ENCODE peak calls at places on chromosomes 3 and 15, in seven cellular contexts. One of them, this sample, is unnamed.

GRCh38 chr3:62119139-62119538 is 254.2 kb downstream of the FEZF2 start:
- DNase-seq in OCI-LY7: no peak
- DNase-seq in Caco-2: no peak
- DNase-seq in AG09309: no peak
- DNase-seq in left ventricle myocardium inferior: no peak
- DNase-seq in adrenal gland: no peak
- DNase-seq in endothelial cell of umbilical vein: no peak
- DNase-seq in this sample: no peak

GRCh38 chr3:159669024-159669476 is 319.6 kb upstream of the IL12A start:
- DNase-seq in OCI-LY7: no peak
- DNase-seq in Caco-2: peak
- DNase-seq in AG09309: peak
- DNase-seq in left ventricle myocardium inferior: no peak
- DNase-seq in adrenal gland: no peak
- DNase-seq in endothelial cell of umbilical vein: peak
- DNase-seq in this sample: no peak

GRCh38 chr15:51751687-51752683 is 588 bp downstream of the TMOD2 start:
- DNase-seq in OCI-LY7: no peak
- DNase-seq in Caco-2: peak
- DNase-seq in AG09309: no peak
- DNase-seq in left ventricle myocardium inferior: peak
- DNase-seq in adrenal gland: peak
- DNase-seq in endothelial cell of umbilical vein: peak
- DNase-seq in this sample: peak

GRCh38 chr15:101810451-101810850 is 1.6 kb upstream of the OR4F15 start:
- DNase-seq in OCI-LY7: no peak
- DNase-seq in Caco-2: no peak
- DNase-seq in AG09309: no peak
- DNase-seq in left ventricle myocardium inferior: no peak
- DNase-seq in adrenal gland: no peak
- DNase-seq in endothelial cell of umbilical vein: no peak
- DNase-seq in this sample: no peak

GRCh38 chr3:14248477-14248848 is 69.8 kb downstream of the LSM3 start:
- DNase-seq in OCI-LY7: no peak
- DNase-seq in Caco-2: no peak
- DNase-seq in AG09309: no peak
- DNase-seq in left ventricle myocardium inferior: no peak
- DNase-seq in adrenal gland: no peak
- DNase-seq in endothelial cell of umbilical vein: no peak
- DNase-seq in this sample: no peak

GRCh38 chr15:93428135-93428534 is 339.1 kb upstream of the RGMA start:
- DNase-seq in OCI-LY7: no peak
- DNase-seq in Caco-2: no peak
- DNase-seq in AG09309: no peak
- DNase-seq in left ventricle myocardium inferior: no peak
- DNase-seq in adrenal gland: no peak
- DNase-seq in endothelial cell of umbilical vein: no peak
- DNase-seq in this sample: peak

GRCh38 chr3:124063168-124063909 is 71.4 kb upstream of the ROPN1 start:
- DNase-seq in OCI-LY7: no peak
- DNase-seq in Caco-2: no peak
- DNase-seq in AG09309: no peak
- DNase-seq in left ventricle myocardium inferior: no peak
- DNase-seq in adrenal gland: peak
- DNase-seq in endothelial cell of umbilical vein: peak
- DNase-seq in this sample: no peak

GRCh38 chr3:145798005-145798404 is 363.0 kb downstream of the PLOD2 start:
- DNase-seq in OCI-LY7: no peak
- DNase-seq in Caco-2: no peak
- DNase-seq in AG09309: no peak
- DNase-seq in left ventricle myocardium inferior: no peak
- DNase-seq in adrenal gland: no peak
- DNase-seq in endothelial cell of umbilical vein: no peak
- DNase-seq in this sample: no peak

GRCh38 chr3:127264794-127265514 is 22.9 kb downstream of the PRR20G start:
- DNase-seq in OCI-LY7: no peak
- DNase-seq in Caco-2: no peak
- DNase-seq in AG09309: no peak
- DNase-seq in left ventricle myocardium inferior: no peak
- DNase-seq in adrenal gland: no peak
- DNase-seq in endothelial cell of umbilical vein: no peak
- DNase-seq in this sample: no peak

GRCh38 chr15:68578960-68579935 is at the start of gene CORO2B:
- DNase-seq in OCI-LY7: peak
- DNase-seq in Caco-2: peak
- DNase-seq in AG09309: no peak
- DNase-seq in left ventricle myocardium inferior: peak
- DNase-seq in adrenal gland: no peak
- DNase-seq in endothelial cell of umbilical vein: no peak
- DNase-seq in this sample: peak

GRCh38 chr3:57927916-57928315 is 80.3 kb upstream of the FLNB start:
- DNase-seq in OCI-LY7: no peak
- DNase-seq in Caco-2: no peak
- DNase-seq in AG09309: no peak
- DNase-seq in left ventricle myocardium inferior: no peak
- DNase-seq in adrenal gland: no peak
- DNase-seq in endothelial cell of umbilical vein: no peak
- DNase-seq in this sample: no peak

GRCh38 chr15:93703092-93703785 is 528.1 kb upstream of the MCTP2 start:
- DNase-seq in OCI-LY7: no peak
- DNase-seq in Caco-2: no peak
- DNase-seq in AG09309: no peak
- DNase-seq in left ventricle myocardium inferior: no peak
- DNase-seq in adrenal gland: no peak
- DNase-seq in endothelial cell of umbilical vein: no peak
- DNase-seq in this sample: peak

GRCh38 chr3:119120480-119120879 is 25.5 kb upstream of the TEX55 start:
- DNase-seq in OCI-LY7: no peak
- DNase-seq in Caco-2: no peak
- DNase-seq in AG09309: no peak
- DNase-seq in left ventricle myocardium inferior: no peak
- DNase-seq in adrenal gland: no peak
- DNase-seq in endothelial cell of umbilical vein: no peak
- DNase-seq in this sample: no peak

GRCh38 chr3:9581742-9582141 is 28.1 kb upstream of the LHFPL4 start:
- DNase-seq in OCI-LY7: no peak
- DNase-seq in Caco-2: no peak
- DNase-seq in AG09309: no peak
- DNase-seq in left ventricle myocardium inferior: no peak
- DNase-seq in adrenal gland: no peak
- DNase-seq in endothelial cell of umbilical vein: no peak
- DNase-seq in this sample: no peak

GRCh38 chr15:74245342-74245931 is 9.3 kb downstream of the CCDC33 start:
- DNase-seq in OCI-LY7: no peak
- DNase-seq in Caco-2: no peak
- DNase-seq in AG09309: no peak
- DNase-seq in left ventricle myocardium inferior: no peak
- DNase-seq in adrenal gland: no peak
- DNase-seq in endothelial cell of umbilical vein: no peak
- DNase-seq in this sample: no peak

GRCh38 chr15:44719293-44719999 is 8.1 kb downstream of the B2M start:
- DNase-seq in OCI-LY7: peak
- DNase-seq in Caco-2: no peak
- DNase-seq in AG09309: no peak
- DNase-seq in left ventricle myocardium inferior: no peak
- DNase-seq in adrenal gland: no peak
- DNase-seq in endothelial cell of umbilical vein: no peak
- DNase-seq in this sample: no peak

GRCh38 chr3:122921791-122922651 is 105.5 kb downstream of the SEMA5B start:
- DNase-seq in OCI-LY7: no peak
- DNase-seq in Caco-2: no peak
- DNase-seq in AG09309: no peak
- DNase-seq in left ventricle myocardium inferior: no peak
- DNase-seq in adrenal gland: no peak
- DNase-seq in endothelial cell of umbilical vein: no peak
- DNase-seq in this sample: no peak

GRCh38 chr3:40523781-40524180 is 979 bp upstream of the ZNF621 start:
- DNase-seq in OCI-LY7: no peak
- DNase-seq in Caco-2: no peak
- DNase-seq in AG09309: no peak
- DNase-seq in left ventricle myocardium inferior: no peak
- DNase-seq in adrenal gland: peak
- DNase-seq in endothelial cell of umbilical vein: peak
- DNase-seq in this sample: no peak

GRCh38 chr15:73691398-73691797 is 7.2 kb downstream of the CD276 start:
- DNase-seq in OCI-LY7: no peak
- DNase-seq in Caco-2: no peak
- DNase-seq in AG09309: no peak
- DNase-seq in left ventricle myocardium inferior: peak
- DNase-seq in adrenal gland: peak
- DNase-seq in endothelial cell of umbilical vein: peak
- DNase-seq in this sample: peak

GRCh38 chr3:139299261-139300132 is 44.3 kb upstream of the MRPS22 start:
- DNase-seq in OCI-LY7: no peak
- DNase-seq in Caco-2: peak
- DNase-seq in AG09309: no peak
- DNase-seq in left ventricle myocardium inferior: no peak
- DNase-seq in adrenal gland: peak
- DNase-seq in endothelial cell of umbilical vein: no peak
- DNase-seq in this sample: peak

GRCh38 chr3:191355406-191355805 is 25.1 kb upstream of the UTS2B start:
- DNase-seq in OCI-LY7: no peak
- DNase-seq in Caco-2: no peak
- DNase-seq in AG09309: no peak
- DNase-seq in left ventricle myocardium inferior: no peak
- DNase-seq in adrenal gland: no peak
- DNase-seq in endothelial cell of umbilical vein: no peak
- DNase-seq in this sample: no peak

GRCh38 chr3:191358929-191359328 is 28.6 kb upstream of the UTS2B start:
- DNase-seq in OCI-LY7: no peak
- DNase-seq in Caco-2: no peak
- DNase-seq in AG09309: no peak
- DNase-seq in left ventricle myocardium inferior: no peak
- DNase-seq in adrenal gland: no peak
- DNase-seq in endothelial cell of umbilical vein: no peak
- DNase-seq in this sample: peak

GRCh38 chr3:191353022-191353777 is 22.9 kb upstream of the UTS2B start:
- DNase-seq in OCI-LY7: no peak
- DNase-seq in Caco-2: no peak
- DNase-seq in AG09309: no peak
- DNase-seq in left ventricle myocardium inferior: no peak
- DNase-seq in adrenal gland: no peak
- DNase-seq in endothelial cell of umbilical vein: no peak
- DNase-seq in this sample: no peak

GRCh38 chr3:191357909-191358308 is 27.6 kb upstream of the UTS2B start:
- DNase-seq in OCI-LY7: no peak
- DNase-seq in Caco-2: no peak
- DNase-seq in AG09309: no peak
- DNase-seq in left ventricle myocardium inferior: no peak
- DNase-seq in adrenal gland: no peak
- DNase-seq in endothelial cell of umbilical vein: no peak
- DNase-seq in this sample: no peak

DNA sequence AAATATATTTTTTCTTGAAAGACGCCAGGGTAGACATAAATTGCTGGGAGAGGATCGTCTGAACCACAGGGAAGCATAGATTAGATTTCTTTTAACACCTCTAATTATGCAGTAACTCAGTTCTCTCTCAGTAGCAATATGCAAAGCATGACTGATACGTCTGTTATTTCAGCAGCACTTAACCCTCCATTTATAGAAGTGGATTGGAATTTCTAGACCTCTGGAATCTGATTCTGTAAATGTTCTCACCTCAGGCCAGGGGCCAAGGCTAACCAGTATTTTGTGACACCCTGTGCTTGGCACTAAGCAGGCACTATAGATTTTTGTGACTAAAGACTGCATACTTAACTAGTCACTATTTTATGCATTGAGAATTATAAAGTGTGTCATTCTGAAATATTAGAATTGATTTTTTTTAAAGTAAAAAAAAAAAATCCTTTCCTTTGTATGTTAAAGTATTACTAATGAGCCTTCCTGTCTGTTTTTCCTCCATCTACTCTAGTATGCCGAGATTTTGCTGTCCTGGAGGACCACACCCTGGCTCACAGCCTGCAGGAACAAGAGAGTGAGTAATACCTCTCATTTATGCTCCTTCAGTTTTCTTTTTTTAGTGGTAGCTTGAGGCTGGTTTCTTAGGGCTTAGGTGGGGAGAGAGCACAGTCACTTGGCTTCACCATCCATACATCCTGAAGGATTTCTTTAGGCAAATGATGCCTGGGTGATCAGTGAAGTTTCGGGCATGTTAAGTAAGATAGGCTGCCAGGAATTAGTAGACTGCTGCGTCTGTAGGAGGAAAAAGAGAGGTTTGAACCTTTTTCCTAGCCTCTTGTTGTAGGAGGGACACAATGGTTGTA is 26.5 kb upstream of the UTS2B start:
- DNase-seq in OCI-LY7: no peak
- DNase-seq in Caco-2: no peak
- DNase-seq in AG09309: no peak
- DNase-seq in left ventricle myocardium inferior: peak
- DNase-seq in adrenal gland: no peak
- DNase-seq in endothelial cell of umbilical vein: peak
- DNase-seq in this sample: peak
- H3K4me3 ChIP-seq in OCI-LY7: no peak
- H3K4me3 ChIP-seq in Caco-2: no peak
- H3K4me3 ChIP-seq in AG09309: no peak
- H3K4me3 ChIP-seq in left ventricle myocardium inferior: peak
- H3K4me3 ChIP-seq in adrenal gland: no peak
- H3K4me3 ChIP-seq in endothelial cell of umbilical vein: no peak
- H3K4me3 ChIP-seq in this sample: no peak

GRCh38 chr3:149131594-149131993 is 2.2 kb downstream of the HPS3 start:
- DNase-seq in OCI-LY7: no peak
- DNase-seq in Caco-2: no peak
- DNase-seq in AG09309: no peak
- DNase-seq in left ventricle myocardium inferior: no peak
- DNase-seq in adrenal gland: no peak
- DNase-seq in endothelial cell of umbilical vein: no peak
- DNase-seq in this sample: no peak
- H3K4me3 ChIP-seq in OCI-LY7: peak
- H3K4me3 ChIP-seq in Caco-2: no peak
- H3K4me3 ChIP-seq in AG09309: no peak
- H3K4me3 ChIP-seq in left ventricle myocardium inferior: no peak
- H3K4me3 ChIP-seq in adrenal gland: no peak
- H3K4me3 ChIP-seq in endothelial cell of umbilical vein: no peak
- H3K4me3 ChIP-seq in this sample: no peak

GRCh38 chr3:71962561-71963240 is 177.8 kb upstream of the PROK2 start:
- DNase-seq in OCI-LY7: no peak
- DNase-seq in Caco-2: no peak
- DNase-seq in AG09309: no peak
- DNase-seq in left ventricle myocardium inferior: no peak
- DNase-seq in adrenal gland: no peak
- DNase-seq in endothelial cell of umbilical vein: no peak
- DNase-seq in this sample: peak
- H3K4me3 ChIP-seq in OCI-LY7: no peak
- H3K4me3 ChIP-seq in Caco-2: no peak
- H3K4me3 ChIP-seq in AG09309: no peak
- H3K4me3 ChIP-seq in left ventricle myocardium inferior: no peak
- H3K4me3 ChIP-seq in adrenal gland: no peak
- H3K4me3 ChIP-seq in endothelial cell of umbilical vein: no peak
- H3K4me3 ChIP-seq in this sample: no peak

DNA sequence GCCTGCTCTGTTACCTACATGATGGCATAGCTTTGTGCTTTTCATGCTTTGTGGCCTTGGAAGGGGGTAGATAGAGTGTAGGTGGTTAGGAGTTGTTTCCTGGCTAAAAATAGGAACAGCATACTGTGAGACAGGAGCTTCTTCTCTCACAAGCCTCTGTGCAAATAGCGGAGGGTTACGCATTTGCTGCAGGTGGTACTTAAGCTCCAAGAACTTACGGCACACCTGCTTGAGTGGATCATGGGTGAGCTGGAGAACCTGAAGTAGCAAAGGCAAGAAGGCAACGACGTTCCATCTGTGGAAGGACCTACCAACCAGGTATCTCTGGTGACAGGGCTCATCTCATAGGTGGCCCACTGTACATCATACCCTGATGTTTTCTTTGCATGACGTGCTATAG is 66.0 kb downstream of the ST6GAL1 start:
- DNase-seq in OCI-LY7: peak
- DNase-seq in Caco-2: no peak
- DNase-seq in AG09309: no peak
- DNase-seq in left ventricle myocardium inferior: no peak
- DNase-seq in adrenal gland: no peak
- DNase-seq in endothelial cell of umbilical vein: no peak
- DNase-seq in this sample: no peak
- H3K4me3 ChIP-seq in OCI-LY7: peak
- H3K4me3 ChIP-seq in Caco-2: no peak
- H3K4me3 ChIP-seq in AG09309: no peak
- H3K4me3 ChIP-seq in left ventricle myocardium inferior: no peak
- H3K4me3 ChIP-seq in adrenal gland: no peak
- H3K4me3 ChIP-seq in endothelial cell of umbilical vein: no peak
- H3K4me3 ChIP-seq in this sample: no peak

This sample was measured in mammary epithelial cell.